ENCODE peak calls at places on chromosome 22, in four cellular contexts. L, R, K and P are unnamed samples.

GRCh38 chr22:24029304-24029703 is 18.2 kb downstream of the CABIN1 start:
- DNase-seq in R (no peak), K (no peak), L (no peak), P (no peak)

GRCh38 chr22:19321757-19322156 is 30.2 kb upstream of the CLTCL1 start:
- DNase-seq in L (no peak), K (no peak), R (no peak), P (no peak)

GRCh38 chr22:31496007-31496734 is at the start of gene SFI1:
- DNase-seq in R (no peak), L (peak; percentile 95), K (peak; percentile 97), P (peak; percentile 71)

GRCh38 chr22:49199224-49199623 is 628.4 kb downstream of the BRD1 start:
- DNase-seq in K (no peak), R (no peak), L (no peak), P (no peak)

GRCh38 chr22:17120281-17120680 is 879 bp downstream of the TMEM121B start:
- DNase-seq in K (peak; percentile 77), R (no peak), L (no peak), P (peak; percentile 12)

GRCh38 chr22:31240011-31240410 is 27.9 kb downstream of the LIMK2 start:
- DNase-seq in L (no peak), R (no peak), K (no peak), P (no peak)

GRCh38 chr22:35208003-35208402 is 49.3 kb upstream of the HMGXB4 start:
- DNase-seq in L (no peak), K (no peak), R (no peak), P (no peak)

GRCh38 chr22:23787910-23788309 is 1.1 kb downstream of the SMARCB1 start:
- DNase-seq in R (no peak), K (no peak), L (no peak), P (no peak)

GRCh38 chr22:19658057-19658966 is 56.0 kb upstream of the SEPTIN5 start:
- DNase-seq in R (no peak), K (no peak), L (no peak), P (no peak)

GRCh38 chr22:24503137-24503850 is 8.2 kb downstream of the UPB1 start:
- DNase-seq in K (peak; percentile 76), L (peak; percentile 80), R (no peak), P (peak; percentile 33)

GRCh38 chr22:23038334-23038642 is 32.0 kb upstream of the GNAZ start:
- DNase-seq in R (no peak), L (no peak), K (no peak), P (no peak)

GRCh38 chr22:49368976-49369725 is 458.5 kb downstream of the BRD1 start:
- DNase-seq in K (peak; percentile 38), L (no peak), R (no peak), P (no peak)

GRCh38 chr22:46041642-46042041 is 64.7 kb upstream of the WNT7B start:
- DNase-seq in L (no peak), K (no peak), R (no peak), P (no peak)

GRCh38 chr22:20021196-20022181 is 579 bp downstream of the TANGO2 start:
- DNase-seq in L (peak; percentile 14), K (no peak), R (no peak), P (no peak)

GRCh38 chr22:44664149-44664548 is 37.9 kb upstream of the PRR5 start:
- DNase-seq in K (peak; percentile 77), L (no peak), R (no peak), P (no peak)

GRCh38 chr22:27212081-27212480 is 554.7 kb downstream of the MIAT start:
- DNase-seq in K (no peak), L (no peak), R (no peak), P (no peak)
- H3K4me3 ChIP-seq in K (no peak overlapping the region), L (no peak overlapping the region), R (no peak overlapping the region), P (no peak overlapping the region)

GRCh38 chr22:38881997-38882396 is 10.0 kb upstream of the CBX6 start:
- DNase-seq in L (no peak), R (no peak), K (peak; percentile 48), P (no peak)
- H3K4me3 ChIP-seq in L (no peak overlapping the region), R (no peak overlapping the region), K (no peak overlapping the region), P (no peak overlapping the region)

DNA sequence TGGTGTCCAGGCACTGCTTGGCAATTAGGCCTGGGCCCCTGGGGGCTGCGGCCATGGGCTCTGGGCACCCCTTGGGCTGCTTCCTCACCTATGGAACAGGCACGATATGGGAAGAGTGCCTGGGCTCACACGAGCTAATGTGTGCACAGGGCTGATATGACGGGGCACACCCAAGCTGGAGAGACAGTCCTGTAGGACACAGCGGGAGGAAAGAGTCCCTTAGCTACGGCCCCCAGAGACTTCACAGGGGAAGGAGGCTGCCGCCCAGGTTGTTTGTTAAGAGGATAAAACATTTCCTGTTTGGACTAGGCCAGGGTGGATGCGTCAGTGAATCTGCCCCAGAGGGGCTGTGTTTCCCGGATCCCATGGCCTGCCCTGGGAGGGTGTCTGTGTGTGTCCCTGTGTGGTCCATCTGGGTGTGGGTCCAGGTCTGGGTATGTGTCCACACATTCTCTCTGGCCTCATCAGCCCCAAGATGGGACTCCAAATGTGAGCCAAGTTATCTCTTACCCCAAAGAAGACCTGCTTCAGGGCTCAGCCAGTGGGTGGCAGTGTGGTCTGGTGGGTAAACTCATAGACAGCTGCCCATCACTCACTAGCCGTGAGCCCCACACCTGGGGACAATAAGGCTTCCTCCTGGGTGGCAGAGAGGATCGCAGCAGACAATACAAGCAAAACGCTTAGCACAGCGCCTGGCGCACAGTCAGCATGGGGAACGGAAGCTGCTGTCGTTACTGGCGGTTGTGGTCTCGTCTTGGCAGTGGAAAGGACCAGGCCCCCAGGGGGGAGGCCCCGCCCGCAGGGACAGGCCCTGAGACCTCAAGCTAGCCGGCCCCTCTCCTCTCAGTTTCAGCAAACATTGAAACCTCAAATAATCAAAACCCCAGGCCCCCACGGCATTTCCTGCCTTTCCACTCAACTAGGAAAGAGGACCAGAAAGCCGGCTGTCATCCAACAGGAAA is 3.2 kb upstream of the EMID1 start:
- DNase-seq in R (no peak), K (peak; percentile 69), L (peak; percentile 70), P (peak; percentile 88)
- H3K4me3 ChIP-seq in R (no peak overlapping the region), K (no peak overlapping the region), L (no peak overlapping the region), P (no peak overlapping the region)

DNA sequence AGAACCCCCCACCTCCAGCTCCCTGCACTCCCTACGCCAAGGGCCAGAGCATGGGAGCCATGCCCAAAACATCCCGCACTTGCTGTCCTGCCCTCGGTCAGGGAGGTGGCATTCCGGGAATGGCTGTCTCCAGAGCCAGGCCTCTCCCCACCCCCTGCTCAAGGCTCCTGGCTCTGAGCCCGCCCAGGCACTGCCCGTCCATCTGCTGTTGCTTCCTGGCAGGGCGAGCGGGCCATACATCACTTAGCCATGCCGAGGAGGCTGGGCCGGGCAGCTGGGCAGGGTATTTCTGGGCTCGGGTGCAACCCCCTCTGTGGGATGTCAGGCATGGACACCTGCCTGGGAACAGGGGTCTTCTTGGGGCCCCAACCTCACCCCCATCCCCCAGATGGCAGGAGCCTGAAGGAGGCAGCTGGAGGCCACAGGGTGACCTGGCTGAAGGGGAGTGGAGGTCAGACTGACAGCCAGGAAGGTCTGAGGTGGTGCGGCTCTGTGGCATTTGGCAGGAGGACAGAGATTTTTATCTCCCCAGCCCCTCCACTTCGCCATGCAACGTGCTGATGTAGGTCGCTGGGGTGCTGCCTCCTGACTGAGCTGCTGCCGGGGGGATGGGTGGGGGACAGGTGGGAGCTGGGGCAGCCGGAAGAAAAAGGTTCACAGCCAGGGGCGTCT is 8.7 kb upstream of the CABP7 start:
- DNase-seq in L (no peak), R (no peak), K (no peak), P (no peak)
- H3K4me3 ChIP-seq in L (no peak overlapping the region), R (no peak overlapping the region), K (no peak overlapping the region), P (no peak overlapping the region)

DNA sequence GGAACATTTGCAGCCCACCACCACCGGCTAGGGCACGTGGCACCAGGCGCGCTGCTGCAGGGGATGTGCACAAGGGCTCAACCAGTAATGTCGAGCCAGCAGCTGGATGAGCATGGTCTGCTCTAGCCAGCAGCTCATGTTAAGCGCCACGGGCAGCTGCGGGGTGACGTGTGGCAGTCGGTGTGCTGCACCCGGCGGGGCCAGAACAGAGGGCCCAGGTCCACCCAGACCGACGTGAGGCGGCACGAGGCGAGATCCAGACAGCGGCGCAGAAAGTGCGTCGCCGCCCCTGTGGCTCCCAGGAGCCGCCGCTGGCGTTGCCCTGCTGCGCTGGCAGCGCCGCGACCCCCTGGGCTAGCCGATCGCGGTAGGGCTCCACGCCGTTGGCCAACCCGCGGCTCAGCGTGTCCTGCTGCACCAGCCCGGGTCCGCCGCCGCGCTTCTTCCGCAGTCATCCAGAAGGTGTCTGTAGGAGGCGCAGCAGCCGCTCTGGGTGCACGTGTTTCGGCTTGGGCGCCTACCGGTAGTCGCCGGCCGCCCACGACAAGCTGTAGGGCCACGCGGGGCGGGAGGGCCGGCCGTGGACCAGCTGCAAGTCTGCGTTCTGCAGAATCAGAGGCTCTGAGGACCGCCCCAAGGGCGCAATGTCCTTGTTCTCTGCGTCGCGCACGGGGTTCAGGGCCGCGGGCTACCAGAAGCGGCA is 4.6 kb upstream of the GALR3 start:
- DNase-seq in R (no peak), L (peak; percentile 25), K (peak; percentile 73), P (no peak)
- H3K4me3 ChIP-seq in R (peak overlapping the region; percentile 5), L (no peak overlapping the region), K (peak overlapping the region; percentile 59), P (peak overlapping the region; percentile 6)

DNA sequence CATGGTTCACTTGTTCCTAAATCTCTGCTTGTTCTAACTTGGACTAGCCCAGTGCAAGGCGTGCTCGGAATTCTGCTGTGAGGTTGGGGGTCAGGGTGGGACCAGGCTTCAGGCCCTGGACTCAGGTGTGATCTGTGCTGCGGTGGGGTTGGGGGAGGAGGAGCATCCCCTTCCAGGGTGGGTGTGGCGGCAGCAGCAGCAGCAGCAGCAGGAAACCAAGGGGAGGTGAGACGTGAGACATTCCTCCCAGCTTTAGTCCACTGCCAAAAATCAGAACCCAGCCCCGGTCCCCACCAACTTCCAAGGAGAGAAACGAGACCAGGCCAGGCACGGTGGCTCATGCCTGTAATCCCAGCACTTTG is 31.8 kb downstream of the A4GALT start:
- DNase-seq in R (no peak), L (no peak), K (no peak), P (no peak)
- H3K4me3 ChIP-seq in R (no peak overlapping the region), L (no peak overlapping the region), K (no peak overlapping the region), P (no peak overlapping the region)

DNA sequence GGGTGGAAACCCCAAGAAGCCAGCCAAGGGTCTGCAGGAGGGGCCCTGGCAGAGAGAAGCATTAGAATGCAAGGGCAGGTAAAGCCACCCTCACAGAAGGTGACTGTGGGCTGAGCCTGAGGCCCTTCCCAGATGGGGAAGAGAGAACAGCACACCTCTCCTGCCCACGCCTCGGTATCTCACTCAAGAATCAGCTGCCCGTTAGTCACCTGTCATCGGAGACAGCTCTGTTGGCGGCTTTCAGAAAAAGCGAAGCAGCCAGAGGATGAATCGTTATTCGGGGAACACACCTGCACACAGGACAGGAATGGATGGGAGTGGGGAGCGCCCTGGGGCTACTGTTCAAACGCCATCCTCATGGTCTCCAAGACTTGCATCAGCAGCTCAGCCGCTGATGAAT is 21.7 kb upstream of the TMA7B start:
- DNase-seq in K (no peak), R (no peak), L (no peak), P (no peak)
- H3K4me3 ChIP-seq in K (peak overlapping the region; percentile 22), R (no peak overlapping the region), L (no peak overlapping the region), P (no peak overlapping the region)

GRCh38 chr22:29207231-29207550 is 1.5 kb downstream of the EMID1 start:
- DNase-seq in L (no peak), R (no peak), K (no peak), P (no peak)
- H3K4me3 ChIP-seq in L (no peak overlapping the region), R (no peak overlapping the region), K (no peak overlapping the region), P (no peak overlapping the region)

DNA sequence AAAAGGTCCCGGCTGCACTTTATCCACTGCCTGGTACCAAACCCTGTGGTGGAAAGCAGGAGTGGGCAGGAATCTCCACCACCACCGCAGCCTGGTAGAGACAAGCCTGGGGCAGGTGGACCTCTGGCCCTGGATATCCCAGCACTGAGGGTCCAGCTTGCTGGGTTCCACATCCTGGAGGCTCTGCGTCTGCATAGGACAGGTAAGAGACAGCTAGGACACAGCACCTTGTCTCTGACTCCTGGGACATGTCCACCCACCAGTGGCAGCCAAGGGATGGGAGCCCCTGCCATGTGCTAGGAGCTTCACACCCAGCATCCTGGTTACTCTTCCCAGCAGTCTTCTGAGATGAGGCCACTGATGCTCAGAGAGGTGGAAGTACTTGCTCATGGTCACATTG is 105.5 kb downstream of the MYO18B start:
- DNase-seq in K (no peak), L (no peak), R (no peak), P (no peak)
- H3K4me3 ChIP-seq in K (no peak overlapping the region), L (no peak overlapping the region), R (no peak overlapping the region), P (no peak overlapping the region)

GRCh38 chr22:37428649-37429586 is 1.6 kb upstream of the ELFN2 start:
- DNase-seq in L (peak; percentile 75), R (no peak), K (peak; percentile 79), P (peak; percentile 19)
- H3K4me3 ChIP-seq in L (no peak overlapping the region), R (no peak overlapping the region), K (no peak overlapping the region), P (no peak overlapping the region)